ENCODE peak calls at places on chromosomes 5 and 9, in six cellular contexts. I is H1, H is H9, D is IMR-90, G is mesendoderm, E is mesenchymal stem cell. O is an unnamed sample.

GRCh38 chr5:5788793-5789192 is 366.3 kb downstream of the ICE1 start:
- DNase-seq in G (no peak), H (no peak), E (no peak), I (no peak), D (no peak), O (no peak)

GRCh38 chr9:17810728-17811634 is 232.1 kb downstream of the SH3GL2 start:
- DNase-seq in I (no peak), D (peak; percentile 66), G (peak; percentile 50), H (no peak), E (peak; percentile 48), O (peak; percentile 67)

GRCh38 chr5:154317916-154318315 is 127.4 kb downstream of the GALNT10 start:
- DNase-seq in H (no peak), G (no peak), I (no peak), D (no peak), E (no peak), O (no peak)

GRCh38 chr9:79562749-79563386 is 8.9 kb upstream of the TLE4 start:
- DNase-seq in G (no peak), H (no peak), E (no peak), D (peak; percentile 30), I (no peak), O (no peak)

GRCh38 chr5:168788107-168788506 is 208.9 kb upstream of the PANK3 start:
- DNase-seq in I (no peak), E (no peak), D (no peak), G (no peak), H (no peak), O (no peak)

GRCh38 chr9:115115924-115116323 is 2.0 kb downstream of the TNC start:
- DNase-seq in E (peak; percentile 43), H (no peak), D (peak; percentile 82), G (no peak), I (no peak), O (no peak)

GRCh38 chr5:15914603-15915002 is 265.0 kb downstream of the MARCHF11 start:
- DNase-seq in H (no peak), G (no peak), I (no peak), E (no peak), D (peak; percentile 25), O (no peak)

GRCh38 chr9:30075451-30076199 is 2308.8 kb upstream of the ACO1 start:
- DNase-seq in E (peak; percentile 34), I (no peak), G (peak; percentile 60), H (no peak), D (no peak), O (no peak)

GRCh38 chr5:124860271-124860670 is 113.8 kb upstream of the ZNF608 start:
- DNase-seq in D (peak; percentile 16), E (no peak), H (no peak), I (no peak), G (no peak), O (no peak)

GRCh38 chr5:137142371-137143243 is 356.5 kb downstream of the SPOCK1 start:
- DNase-seq in D (peak; percentile 94), G (no peak), I (no peak), H (no peak), E (peak; percentile 91), O (no peak)

GRCh38 chr5:94969174-94969573 is 315.7 kb downstream of the MCTP1 start:
- DNase-seq in I (no peak), E (peak; percentile 25), G (peak; percentile 5), D (peak; percentile 18), H (no peak), O (no peak)

GRCh38 chr9:96137666-96138429 is 164.1 kb downstream of the HSD17B3 start:
- DNase-seq in D (peak; percentile 12), G (peak; percentile 64), H (no peak), I (no peak), E (peak; percentile 75), O (no peak)

GRCh38 chr5:143453722-143454121 is 50.2 kb upstream of the NR3C1 start:
- DNase-seq in E (no peak), G (no peak), H (no peak), I (no peak), D (no peak), O (no peak)

GRCh38 chr5:157345485-157345884 is 79.6 kb downstream of the CYFIP2 start:
- DNase-seq in D (no peak), E (no peak), G (no peak), I (no peak), H (no peak), O (no peak)

GRCh38 chr5:87572611-87573010 is 159.9 kb upstream of the CCNH start:
- DNase-seq in D (no peak), I (no peak), E (no peak), H (no peak), G (no peak), O (no peak)

GRCh38 chr5:159022178-159022556 is 77.5 kb downstream of the EBF1 start:
- DNase-seq in E (peak; percentile 88), G (no peak), H (no peak), I (no peak), D (peak; percentile 86), O (no peak)

GRCh38 chr9:33467526-33467925 is 6.2 kb downstream of the NOL6 start:
- DNase-seq in G (no peak), I (no peak), E (no peak), H (no peak), D (no peak), O (no peak)

GRCh38 chr5:135059000-135059923 is 25.2 kb upstream of the PITX1 start:
- DNase-seq in D (no peak), E (no peak), G (no peak), I (no peak), H (no peak), O (no peak)

GRCh38 chr5:157130933-157131332 is 11.7 kb downstream of the MED7 start:
- DNase-seq in I (no peak), H (no peak), E (peak; percentile 30), D (peak; percentile 21), G (peak; percentile 46), O (no peak)

GRCh38 chr5:59356813-59357381 is 536.6 kb downstream of the PDE4D start:
- DNase-seq in I (peak; percentile 44), D (no peak), G (peak; percentile 94), H (peak; percentile 77), E (peak; percentile 51), O (no peak)

GRCh38 chr9:95048225-95049087 is 269.1 kb downstream of the FANCC start:
- DNase-seq in H (peak; percentile 79), D (no peak), G (peak; percentile 88), I (no peak), E (peak; percentile 68), O (peak; percentile 56)

DNA sequence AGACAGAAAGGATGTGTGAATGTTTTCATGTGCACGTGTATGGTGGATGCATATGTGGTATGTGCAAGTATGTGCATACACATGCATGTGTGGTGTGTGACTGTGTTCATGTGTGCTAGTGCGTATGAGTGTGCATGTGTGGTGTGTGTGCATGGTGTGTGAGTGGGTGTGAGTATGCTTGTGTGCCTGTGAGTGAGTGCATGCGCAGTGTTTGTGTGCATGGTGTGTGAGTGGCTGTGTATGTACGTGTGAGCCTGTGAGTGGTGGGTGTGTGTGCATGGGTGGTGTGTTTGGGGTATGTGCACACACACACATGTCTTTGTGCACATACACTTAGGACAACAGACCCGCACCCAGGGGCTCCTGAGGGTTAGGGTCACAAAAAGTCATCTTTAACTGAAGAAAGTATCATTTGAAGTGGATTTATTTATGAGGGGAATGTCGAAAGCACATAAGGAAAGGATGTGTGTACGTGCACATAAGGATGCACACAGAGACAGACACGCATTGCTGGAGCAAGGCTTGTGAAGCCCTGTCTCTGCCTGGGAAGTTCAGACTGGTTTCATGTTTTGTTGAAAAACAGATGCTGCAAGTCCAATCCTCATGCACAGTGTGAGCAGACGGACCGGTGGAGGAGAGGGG is 237.0 kb downstream of the SYK start:
- DNase-seq in G (no peak), H (no peak), E (no peak), D (no peak), I (no peak), O (no peak)
- H3K23ac ChIP-seq in G (no peak overlapping the region), H (no peak overlapping the region), E (peak overlapping the region; percentile 20), D (peak overlapping the region; percentile 92), I (no peak overlapping the region), O (peak overlapping the region; percentile 9)

GRCh38 chr5:79499640-79500273 is 14.2 kb downstream of the HOMER1 start:
- DNase-seq in E (peak; percentile 64), I (no peak), G (no peak), D (no peak), H (no peak), O (no peak)

GRCh38 chr5:79505138-79505537 is 8.8 kb downstream of the HOMER1 start:
- DNase-seq in I (no peak), G (no peak), H (no peak), D (no peak), E (no peak), O (no peak)

GRCh38 chr5:79507251-79508205 is 6.4 kb downstream of the HOMER1 start:
- DNase-seq in H (no peak), G (no peak), E (no peak), I (no peak), D (no peak), O (no peak)

GRCh38 chr5:79508354-79508753 is 5.6 kb downstream of the HOMER1 start:
- DNase-seq in D (no peak), E (no peak), H (no peak), I (no peak), G (no peak), O (no peak)

GRCh38 chr5:79503794-79504495 is 10.0 kb downstream of the HOMER1 start:
- DNase-seq in D (peak; percentile 49), I (no peak), G (no peak), E (peak; percentile 79), H (no peak), O (no peak)
- H3K79me1 ChIP-seq in D (peaks cover 19% of the 10 kb centered on the region), I (peaks cover 6% of the 10 kb centered on the region), G (peaks cover 10% of the 10 kb centered on the region), E (peaks cover 20% of the 10 kb centered on the region), H (peaks cover 10% of the 10 kb centered on the region), O (peaks cover 5% of the 10 kb centered on the region)

DNA sequence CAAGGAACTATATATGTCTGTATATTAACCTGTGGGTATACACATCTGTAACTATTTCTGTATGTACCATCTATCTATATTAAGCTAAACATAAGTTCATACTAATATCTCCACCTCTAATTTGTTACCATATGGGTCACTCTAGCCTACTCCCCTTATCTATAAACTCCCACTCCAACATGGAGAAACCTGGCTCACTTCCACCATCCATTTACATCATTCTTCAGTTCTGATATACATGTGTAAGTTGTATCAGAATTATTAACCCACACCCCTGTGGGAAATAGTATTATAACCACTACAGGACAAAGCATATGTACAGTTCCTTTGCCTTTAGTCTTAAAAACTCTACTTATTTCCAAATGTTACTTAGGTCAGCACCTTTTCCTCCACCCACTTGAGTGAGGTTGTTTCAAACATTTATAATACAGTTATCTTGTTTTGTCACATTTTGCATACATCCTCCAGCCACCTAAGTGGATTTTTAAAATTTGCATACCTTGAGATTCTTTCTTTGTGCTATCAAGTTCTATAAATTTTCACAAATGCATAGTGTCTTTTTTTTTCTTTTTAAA is 10.6 kb downstream of the NDFIP1 start:
- DNase-seq in H (no peak), E (no peak), G (no peak), I (no peak), D (no peak), O (no peak)
- H3K9ac ChIP-seq in H (no peak overlapping the region), E (no peak overlapping the region), G (no peak overlapping the region), I (no peak overlapping the region), D (no peak overlapping the region), O (no peak overlapping the region)

DNA sequence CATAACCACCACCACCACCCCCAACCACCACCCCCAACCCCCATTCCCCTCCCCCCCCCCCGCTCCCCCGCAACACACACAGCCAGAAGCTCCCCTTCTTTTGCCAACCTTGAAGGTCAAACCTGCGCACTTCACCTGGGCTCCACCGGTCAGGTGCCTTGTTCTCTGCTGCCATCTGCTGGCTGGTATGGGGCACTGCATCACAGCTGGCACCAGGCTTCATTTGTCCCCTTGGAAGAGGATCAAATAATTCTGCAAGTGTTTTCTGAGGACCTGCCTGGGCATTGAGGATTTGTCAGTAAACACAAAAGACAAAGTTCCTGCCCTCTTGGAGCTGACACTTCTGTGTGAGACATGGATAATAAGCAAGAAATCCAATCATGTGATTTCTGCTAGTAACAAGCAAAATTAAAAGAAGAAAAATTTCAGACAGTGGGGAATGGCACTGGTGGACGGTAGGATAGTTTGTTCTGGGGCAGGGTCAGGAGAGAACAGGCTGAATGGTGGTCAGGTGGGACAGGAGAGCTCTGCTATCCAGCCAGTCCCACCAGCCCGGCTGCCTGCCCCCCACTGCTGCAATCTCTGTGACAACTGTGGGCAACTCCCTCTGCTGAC is 55.6 kb upstream of the LMX1B start:
- DNase-seq in E (peak; percentile 20), I (peak; percentile 29), G (peak; percentile 68), D (peak; percentile 22), H (peak; percentile 83), O (peak; percentile 76)
- H3K23ac ChIP-seq in E (no peak overlapping the region), I (no peak overlapping the region), G (no peak overlapping the region), D (no peak overlapping the region), H (no peak overlapping the region), O (no peak overlapping the region)

O was measured in neuronal stem cell.